ENCODE peak calls at places on chromosome 18, in ten cellular contexts. S, F, L, O, A, R, E, W, G and N are unnamed samples.
A peak's percentile ranks its signal among the peaks of the same experiment; 100 is the strongest.

GRCh38 chr18:37402735-37403099 is 162.9 kb downstream of the CELF4 start:
- DNase-seq in S (no peak), F (no peak), L (no peak), O (no peak), A (no peak), R (no peak), E (no peak), W (no peak), G (no peak), N (no peak)

GRCh38 chr18:13427354-13427753 is 208.8 kb downstream of the LDLRAD4 start:
- DNase-seq in S (peak; percentile 33), F (no peak), L (no peak), O (no peak), A (no peak), R (no peak), E (no peak), W (no peak), G (no peak), N (no peak)

GRCh38 chr18:32324173-32324572 is 134.3 kb downstream of the MEP1B start:
- DNase-seq in S (peak; percentile 52), F (no peak), L (no peak), O (no peak), A (no peak), R (peak; percentile 89), E (no peak), W (no peak), G (no peak), N (no peak)

GRCh38 chr18:78632111-78632541 is 347.5 kb upstream of the SALL3 start:
- DNase-seq in S (no peak), F (peak; percentile 25), L (no peak), O (no peak), A (no peak), R (no peak), E (peak; percentile 9), W (no peak), G (peak; percentile 11), N (no peak)

GRCh38 chr18:37985126-37985525 is 419.5 kb upstream of the CELF4 start:
- DNase-seq in S (no peak), F (no peak), L (peak; percentile 20), O (peak; percentile 16), A (no peak), R (no peak), E (no peak), W (no peak), G (no peak), N (no peak)

GRCh38 chr18:23981369-23981768 is 33.2 kb upstream of the TTC39C start:
- DNase-seq in S (no peak), F (no peak), L (no peak), O (peak; percentile 25), A (no peak), R (no peak), E (no peak), W (no peak), G (no peak), N (no peak)

GRCh38 chr18:34609991-34610658 is 100.0 kb upstream of the DTNA start:
- DNase-seq in S (no peak), F (no peak), L (no peak), O (no peak), A (no peak), R (no peak), E (no peak), W (no peak), G (no peak), N (no peak)

GRCh38 chr18:56240405-56240804 is 398.0 kb downstream of the TXNL1 start:
- DNase-seq in S (no peak), F (peak; percentile 10), L (no peak), O (no peak), A (no peak), R (no peak), E (no peak), W (no peak), G (no peak), N (no peak)

GRCh38 chr18:40380657-40381441 is 1574.2 kb upstream of the PIK3C3 start:
- DNase-seq in S (no peak), F (no peak), L (no peak), O (no peak), A (peak; percentile 22), R (no peak), E (no peak), W (no peak), G (no peak), N (no peak)

GRCh38 chr18:68796936-68797690 is 767 bp upstream of the CCDC102B start:
- DNase-seq in S (peak; percentile 15), F (peak; percentile 66), L (no peak), O (no peak), A (no peak), R (peak; percentile 85), E (no peak), W (no peak), G (no peak), N (no peak)

GRCh38 chr18:54946149-54946581 is 13.1 kb downstream of the CCDC68 start:
- DNase-seq in S (no peak), F (peak; percentile 63), L (no peak), O (no peak), A (no peak), R (peak; percentile 59), E (no peak), W (peak; percentile 68), G (peak; percentile 38), N (no peak)

GRCh38 chr18:54948350-54948837 is 10.9 kb downstream of the CCDC68 start:
- DNase-seq in S (no peak), F (peak; percentile 71), L (no peak), O (no peak), A (no peak), R (no peak), E (no peak), W (no peak), G (no peak), N (no peak)

GRCh38 chr18:54949588-54949987 is 9.7 kb downstream of the CCDC68 start:
- DNase-seq in S (no peak), F (no peak), L (no peak), O (no peak), A (no peak), R (no peak), E (no peak), W (no peak), G (no peak), N (no peak)

GRCh38 chr18:54947115-54947514 is 12.1 kb downstream of the CCDC68 start:
- DNase-seq in S (no peak), F (peak; percentile 26), L (no peak), O (no peak), A (no peak), R (peak; percentile 47), E (no peak), W (no peak), G (peak; percentile 32), N (no peak)

DNA sequence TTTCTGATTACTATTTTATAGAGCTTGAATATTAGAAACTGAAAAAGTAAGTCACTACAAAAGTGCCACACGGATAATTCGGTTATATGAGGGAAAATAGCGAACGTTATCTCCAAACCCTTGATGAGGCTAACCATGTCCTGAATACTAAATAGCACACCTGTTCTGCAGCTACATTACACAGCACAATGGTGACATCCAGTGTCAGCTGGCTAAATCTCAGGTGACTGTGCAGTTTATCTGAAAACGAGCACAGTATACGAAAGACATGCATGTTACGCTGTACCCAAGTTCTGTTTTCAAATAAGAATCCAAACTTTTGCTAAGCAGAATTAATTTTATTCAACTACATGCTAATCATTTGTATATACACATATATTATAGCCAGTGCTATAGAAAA is 9.0 kb downstream of the CCDC68 start:
- DNase-seq in S (no peak), F (peak; percentile 57), L (no peak), O (no peak), A (no peak), R (no peak), E (no peak), W (peak; percentile 67), G (no peak), N (no peak)
- TF ChIP-seq CTCF in S (no peak), F (peak; percentile 64), L (no peak), O (no peak), A (no peak), R (no peak), E (no peak), W (peak; percentile 34), G (no peak), N (no peak)

GRCh38 chr18:52667388-52667787 is 327.4 kb downstream of the DCC start:
- DNase-seq in S (no peak), F (no peak), L (no peak), O (no peak), A (no peak), R (no peak), E (no peak), W (no peak), G (no peak), N (no peak)

GRCh38 chr18:52670903-52671302 is 330.9 kb downstream of the DCC start:
- DNase-seq in S (no peak), F (peak; percentile 26), L (no peak), O (no peak), A (no peak), R (peak; percentile 4), E (no peak), W (peak; percentile 10), G (no peak), N (no peak)
- TF ChIP-seq CTCF in S (no peak), F (peak; percentile 54), L (no peak), O (no peak), A (no peak), R (no peak), E (no peak), W (peak; percentile 25), G (no peak), N (no peak)

GRCh38 chr18:5895886-5896740 is 791 bp upstream of the TMEM200C start:
- DNase-seq in S (no peak), F (peak; percentile 55), L (peak; percentile 76), O (peak; percentile 76), A (peak; percentile 84), R (no peak), E (peak; percentile 74), W (no peak), G (peak; percentile 82), N (no peak)
- TF ChIP-seq CTCF in S (no peak), F (no peak), L (no peak), O (no peak), A (no peak), R (no peak), E (no peak), W (no peak), G (no peak), N (no peak)

GRCh38 chr18:80035997-80036396 is 1.8 kb downstream of the RBFA start:
- DNase-seq in S (no peak), F (no peak), L (no peak), O (no peak), A (no peak), R (no peak), E (no peak), W (no peak), G (no peak), N (no peak)

GRCh38 chr18:80033181-80034067 is 810 bp upstream of the RBFA start:
- DNase-seq in S (peak; percentile 44), F (peak; percentile 6), L (peak; percentile 71), O (no peak), A (peak; percentile 95), R (peak; percentile 39), E (no peak), W (no peak), G (no peak), N (peak; percentile 32)

GRCh38 chr18:80034068-80034851 is at the start of gene RBFA:
- DNase-seq in S (peak; percentile 99), F (peak; percentile 95), L (peak; percentile 100), O (peak; percentile 100), A (peak; percentile 100), R (peak; percentile 100), E (peak; percentile 100), W (peak; percentile 100), G (peak; percentile 100), N (peak; percentile 99)

GRCh38 chr18:80037300-80037699 is 3.1 kb downstream of the RBFA start:
- DNase-seq in S (no peak), F (no peak), L (no peak), O (no peak), A (no peak), R (no peak), E (no peak), W (no peak), G (no peak), N (no peak)

GRCh38 chr18:80034852-80035406 is 695 bp downstream of the RBFA start:
- DNase-seq in S (no peak), F (peak; percentile 4), L (no peak), O (no peak), A (no peak), R (peak; percentile 12), E (no peak), W (no peak), G (no peak), N (no peak)
- TF ChIP-seq CTCF in S (no peak), F (peak; percentile 5), L (no peak), O (no peak), A (no peak), R (no peak), E (no peak), W (no peak), G (no peak), N (no peak)